ENCODE peak calls at places on chromosomes 12 and 14, in seven cellular contexts. P, R, H, I, E, S and V are unnamed samples.

GRCh38 chr14:69288001-69288771 is 28.2 kb downstream of the GALNT16 start:
- DNase-seq in P (peak; percentile 2), R (peak; percentile 69), H (no peak), I (no peak), E (peak; percentile 37), S (no peak), V (no peak)

GRCh38 chr12:28629691-28630090 is 439.4 kb downstream of the CCDC91 start:
- DNase-seq in P (no peak), R (no peak), H (no peak), I (no peak), E (no peak), S (no peak), V (no peak)

GRCh38 chr12:120225852-120226640 is 25.1 kb upstream of the RPLP0 start:
- DNase-seq in P (no peak), R (no peak), H (no peak), I (no peak), E (peak; percentile 49), S (no peak), V (peak; percentile 88)

GRCh38 chr12:86389949-86390348 is 133.8 kb upstream of the MGAT4C start:
- DNase-seq in P (no peak), R (no peak), H (no peak), I (no peak), E (no peak), S (no peak), V (no peak)

GRCh38 chr14:73368621-73369020 is 89.7 kb downstream of the NUMB start:
- DNase-seq in P (no peak), R (no peak), H (no peak), I (no peak), E (no peak), S (no peak), V (no peak)

GRCh38 chr12:22406622-22407021 is 72.1 kb upstream of the ST8SIA1 start:
- DNase-seq in P (no peak), R (no peak), H (no peak), I (no peak), E (no peak), S (no peak), V (no peak)

GRCh38 chr12:118055865-118056773 is 4.9 kb downstream of the WSB2 start:
- DNase-seq in P (no peak), R (no peak), H (no peak), I (no peak), E (no peak), S (no peak), V (no peak)

GRCh38 chr12:96710127-96710745 is 196.8 kb upstream of the NEDD1 start:
- DNase-seq in P (no peak), R (no peak), H (peak; percentile 25), I (no peak), E (no peak), S (no peak), V (no peak)

GRCh38 chr14:106792543-106792942 is 1266.2 kb downstream of the TMEM121 start:
- DNase-seq in P (no peak), R (no peak), H (no peak), I (no peak), E (no peak), S (no peak), V (no peak)

GRCh38 chr14:106789318-106789717 is 1262.9 kb downstream of the TMEM121 start:
- DNase-seq in P (no peak), R (no peak), H (no peak), I (no peak), E (no peak), S (no peak), V (no peak)

GRCh38 chr14:106790189-106791036 is 1264.0 kb downstream of the TMEM121 start:
- DNase-seq in P (peak; percentile 83), R (no peak), H (no peak), I (no peak), E (peak; percentile 44), S (peak; percentile 35), V (peak; percentile 88)

GRCh38 chr14:106788534-106788933 is 1262.2 kb downstream of the TMEM121 start:
- DNase-seq in P (no peak), R (no peak), H (no peak), I (no peak), E (no peak), S (no peak), V (no peak)

GRCh38 chr14:106786697-106787096 is 1260.3 kb downstream of the TMEM121 start:
- DNase-seq in P (no peak), R (no peak), H (no peak), I (no peak), E (no peak), S (no peak), V (no peak)
- H3K9me3 ChIP-seq in P (no peaks in the 10 kb centered on the region), R (no peaks in the 10 kb centered on the region), H (no peaks in the 10 kb centered on the region), I (peaks cover 22% of the 10 kb centered on the region), E (no peaks in the 10 kb centered on the region), S (no peaks in the 10 kb centered on the region), V (no peaks in the 10 kb centered on the region)

GRCh38 chr14:105898482-105899010 is 372.2 kb downstream of the TMEM121 start:
- DNase-seq in P (no peak), R (no peak), H (no peak), I (no peak), E (no peak), S (no peak), V (no peak)
- H3K9me3 ChIP-seq in P (no peaks in the 10 kb centered on the region), R (no peaks in the 10 kb centered on the region), H (no peaks in the 10 kb centered on the region), I (peaks cover 41% of the 10 kb centered on the region), E (peaks cover 6% of the 10 kb centered on the region), S (no peaks in the 10 kb centered on the region), V (no peaks in the 10 kb centered on the region)

DNA sequence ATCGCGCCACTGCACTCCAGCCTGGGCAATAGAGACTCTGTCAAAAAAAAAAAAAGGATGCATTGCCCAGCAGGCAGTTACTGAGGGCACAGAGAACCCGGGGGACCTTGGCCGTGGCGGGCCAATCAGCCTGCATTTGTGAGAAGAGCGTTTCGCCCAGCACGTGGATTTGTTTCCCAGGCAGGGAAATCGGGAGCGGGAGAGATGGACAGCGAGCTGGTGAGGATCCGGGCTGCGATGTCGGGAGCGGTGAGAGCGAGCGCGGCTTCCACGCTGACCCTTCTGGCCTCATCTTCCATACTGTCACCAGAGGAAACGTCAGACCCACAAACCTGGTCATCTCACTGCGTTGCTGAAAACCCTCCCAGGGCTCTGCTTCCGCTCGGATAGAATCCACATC is 123.5 kb downstream of the RIMBP2 start:
- DNase-seq in P (no peak), R (no peak), H (no peak), I (no peak), E (no peak), S (no peak), V (no peak)
- H3K9me3 ChIP-seq in P (no peaks in the 10 kb centered on the region), R (no peaks in the 10 kb centered on the region), H (no peaks in the 10 kb centered on the region), I (peaks cover 2% of the 10 kb centered on the region), E (peaks cover 12% of the 10 kb centered on the region), S (no peaks in the 10 kb centered on the region), V (peaks cover 1% of the 10 kb centered on the region)

DNA sequence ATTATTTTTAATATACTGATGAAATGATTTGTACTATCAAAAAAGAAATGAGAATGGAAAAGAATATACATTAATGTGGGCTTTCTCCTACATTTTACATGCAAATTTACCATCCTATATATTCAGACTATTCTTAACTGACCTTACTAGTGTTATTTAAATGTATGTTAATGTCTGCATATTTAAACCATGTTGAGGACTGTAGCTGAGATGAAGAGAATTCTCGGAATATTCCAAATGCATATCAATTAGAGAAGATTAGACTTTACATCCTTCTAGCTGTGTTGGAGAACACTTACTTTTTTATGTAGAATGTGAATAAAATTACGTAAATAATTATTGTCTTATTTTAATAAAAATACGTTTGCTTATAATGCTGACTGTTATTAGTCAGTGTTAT is 990.1 kb upstream of the LRFN5 start:
- DNase-seq in P (no peak), R (no peak), H (no peak), I (no peak), E (no peak), S (no peak), V (no peak)
- H3K9me3 ChIP-seq in P (no peaks in the 10 kb centered on the region), R (no peaks in the 10 kb centered on the region), H (no peaks in the 10 kb centered on the region), I (no peaks in the 10 kb centered on the region), E (peaks cover under 1% of the 10 kb centered on the region), S (no peaks in the 10 kb centered on the region), V (no peaks in the 10 kb centered on the region)

DNA sequence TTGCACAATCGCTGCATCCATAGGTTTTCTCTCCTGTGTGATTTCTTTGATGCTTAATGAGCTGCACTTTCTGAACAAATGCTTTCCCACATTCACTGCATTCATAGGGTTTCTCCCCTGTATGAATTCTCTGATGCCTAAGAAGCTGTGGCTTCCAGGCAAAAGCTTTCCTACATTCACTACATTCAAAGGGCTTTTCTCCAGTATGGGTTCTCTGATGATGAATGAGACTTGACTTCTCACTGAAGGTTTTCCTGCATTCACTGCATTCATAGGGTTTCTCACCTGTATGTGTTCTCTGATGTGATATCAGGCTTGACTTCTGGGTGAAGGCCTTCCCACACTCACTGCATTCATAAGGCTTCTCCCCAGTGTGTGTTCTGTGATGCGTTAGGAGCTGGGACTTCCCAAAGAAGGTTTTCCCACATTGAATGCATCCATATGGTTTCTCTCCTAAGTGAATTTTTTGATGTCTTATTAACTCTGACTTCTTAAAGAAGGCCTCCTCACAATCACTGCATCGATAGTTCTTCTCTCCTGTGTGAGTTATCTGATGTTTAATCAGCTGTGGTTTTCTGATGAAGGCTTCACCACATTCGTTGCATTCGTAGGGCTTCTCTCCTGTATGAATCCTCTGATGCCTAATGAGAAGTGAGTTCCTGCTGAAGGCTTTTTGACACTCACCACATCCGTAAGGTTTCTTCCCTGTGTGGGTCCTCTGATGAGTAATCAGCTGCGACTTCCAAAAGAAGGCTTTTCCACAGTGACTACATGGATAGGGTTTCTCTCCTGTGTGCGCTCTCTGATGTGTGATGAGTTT is 30.3 kb downstream of the ZNF605 start:
- DNase-seq in P (no peak), R (no peak), H (no peak), I (no peak), E (no peak), S (no peak), V (no peak)
- H3K9me3 ChIP-seq in P (peaks cover 68% of the 10 kb centered on the region), R (peaks cover 100% of the 10 kb centered on the region), H (peaks cover 84% of the 10 kb centered on the region), I (peaks cover 45% of the 10 kb centered on the region), E (peaks cover 100% of the 10 kb centered on the region), S (peaks cover 97% of the 10 kb centered on the region), V (peaks cover 95% of the 10 kb centered on the region)

DNA sequence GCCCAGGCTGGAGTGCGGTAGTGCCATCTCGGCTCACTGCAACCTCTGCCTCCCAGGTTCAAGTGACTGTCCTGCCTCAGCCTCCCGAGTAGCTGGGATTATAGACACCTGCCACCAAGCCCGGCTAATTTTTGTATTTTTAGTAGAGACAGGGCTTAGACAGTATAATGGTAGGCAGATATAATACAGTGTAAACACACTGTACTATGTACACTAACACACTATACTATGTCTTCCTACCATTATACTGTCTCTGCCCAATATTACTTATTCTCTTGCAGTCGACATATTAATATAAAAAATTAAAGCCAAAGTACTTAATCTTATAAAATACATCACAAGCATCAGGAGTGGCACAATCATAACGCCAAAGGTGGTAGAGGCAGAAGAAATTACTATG is 15.0 kb downstream of the DTD2 start:
- DNase-seq in P (no peak), R (no peak), H (no peak), I (no peak), E (no peak), S (no peak), V (no peak)
- H3K9me3 ChIP-seq in P (no peaks in the 10 kb centered on the region), R (no peaks in the 10 kb centered on the region), H (no peaks in the 10 kb centered on the region), I (no peaks in the 10 kb centered on the region), E (no peaks in the 10 kb centered on the region), S (no peaks in the 10 kb centered on the region), V (no peaks in the 10 kb centered on the region)